ENCODE peak calls at places on chromosomes 6 and 20, in seven cellular contexts. V is CD8-positive, alpha-beta T cell; U is Calu3; K is MM.1S; A is MCF 10A; H is GM20000; E is OCI-LY7. W is an unnamed sample.

GRCh38 chr6:42316390-42316970 is 98.8 kb upstream of the MRPS10 start:
- DNase-seq in V (no peak), U (peak; percentile 75), K (no peak), A (peak; percentile 45), H (no peak), E (no peak), W (no peak)

GRCh38 chr6:43952746-43953145 is 174.5 kb downstream of the MRPL14 start:
- DNase-seq in V (peak; percentile 23), U (peak; percentile 53), K (no peak), A (peak; percentile 24), H (no peak), E (no peak), W (no peak)

GRCh38 chr20:12217382-12217781 is 299.7 kb downstream of the BTBD3 start:
- DNase-seq in V (no peak), U (no peak), K (no peak), A (peak; percentile 29), H (no peak), E (no peak), W (no peak)

GRCh38 chr20:45358282-45359068 is 4.5 kb upstream of the SYS1 start:
- DNase-seq in V (no peak), U (no peak), K (no peak), A (peak; percentile 92), H (no peak), E (no peak), W (no peak)

GRCh38 chr20:21505161-21505809 is 8.6 kb downstream of the NKX2-2 start:
- DNase-seq in V (peak; percentile 88), U (peak; percentile 53), K (peak; percentile 54), A (peak; percentile 48), H (peak; percentile 88), E (peak; percentile 60), W (peak; percentile 86)

GRCh38 chr6:163872335-163872734 is 457.8 kb downstream of the QKI start:
- DNase-seq in V (no peak), U (no peak), K (no peak), A (peak; percentile 77), H (no peak), E (no peak), W (no peak)

GRCh38 chr20:9889270-9889981 is 50.5 kb upstream of the PAK5 start:
- DNase-seq in V (no peak), U (no peak), K (peak; percentile 86), A (peak; percentile 17), H (peak; percentile 11), E (no peak), W (peak; percentile 22)

GRCh38 chr6:106490453-106490852 is 129.9 kb downstream of the CRYBG1 start:
- DNase-seq in V (no peak), U (no peak), K (no peak), A (peak; percentile 65), H (no peak), E (no peak), W (no peak)

GRCh38 chr6:32086661-32087573 is 22.2 kb downstream of the TNXB start:
- DNase-seq in V (no peak), U (peak; percentile 36), K (no peak), A (peak; percentile 73), H (peak; percentile 80), E (no peak), W (peak; percentile 78)

GRCh38 chr6:73724389-73724788 is 28.4 kb downstream of the CD109 start:
- DNase-seq in V (no peak), U (no peak), K (no peak), A (no peak), H (no peak), E (no peak), W (no peak)

GRCh38 chr20:967796-968742 is 34.0 kb downstream of the RSPO4 start:
- DNase-seq in V (no peak), U (peak; percentile 13), K (peak; percentile 21), A (peak; percentile 43), H (no peak), E (peak; percentile 50), W (no peak)

GRCh38 chr20:46931699-46932098 is 37.1 kb downstream of the EYA2 start:
- DNase-seq in V (no peak), U (no peak), K (no peak), A (no peak), H (no peak), E (no peak), W (no peak)

GRCh38 chr6:98054453-98054852 is 771.4 kb upstream of the MMS22L start:
- DNase-seq in V (no peak), U (no peak), K (peak; percentile 53), A (no peak), H (no peak), E (peak; percentile 3), W (no peak)

GRCh38 chr6:45171380-45171779 is 156.8 kb upstream of the RUNX2 start:
- DNase-seq in V (no peak), U (no peak), K (no peak), A (no peak), H (no peak), E (no peak), W (no peak)

GRCh38 chr20:49775229-49775693 is 37.4 kb upstream of the SLC9A8 start:
- DNase-seq in V (no peak), U (peak; percentile 89), K (no peak), A (peak; percentile 98), H (no peak), E (no peak), W (no peak)

GRCh38 chr20:36820928-36821327 is 47.4 kb upstream of the DSN1 start:
- DNase-seq in V (no peak), U (no peak), K (no peak), A (no peak), H (no peak), E (no peak), W (no peak)

GRCh38 chr6:52815167-52816092 is 11.8 kb upstream of the GSTA1 start:
- DNase-seq in V (peak; percentile 55), U (peak; percentile 61), K (peak; percentile 31), A (peak; percentile 64), H (peak; percentile 69), E (peak; percentile 48), W (peak; percentile 61)

GRCh38 chr20:54914995-54915394 is 439.6 kb downstream of the DOK5 start:
- DNase-seq in V (no peak), U (no peak), K (no peak), A (no peak), H (no peak), E (no peak), W (no peak)

GRCh38 chr6:90695316-90695715 is 108.4 kb upstream of the MAP3K7 start:
- DNase-seq in V (no peak), U (no peak), K (no peak), A (peak; percentile 10), H (no peak), E (no peak), W (no peak)

GRCh38 chr6:128491041-128491642 is 29.3 kb downstream of the PTPRK start:
- DNase-seq in V (no peak), U (peak; percentile 60), K (no peak), A (no peak), H (no peak), E (no peak), W (no peak)

GRCh38 chr20:36399147-36399968 is 93.2 kb downstream of the DLGAP4 start:
- DNase-seq in V (no peak), U (peak; percentile 77), K (peak; percentile 79), A (peak; percentile 56), H (peak; percentile 66), E (peak; percentile 72), W (peak; percentile 76)

GRCh38 chr20:44678990-44679611 is 27.6 kb upstream of the ADA start:
- DNase-seq in V (no peak), U (no peak), K (no peak), A (no peak), H (no peak), E (no peak), W (no peak)

DNA sequence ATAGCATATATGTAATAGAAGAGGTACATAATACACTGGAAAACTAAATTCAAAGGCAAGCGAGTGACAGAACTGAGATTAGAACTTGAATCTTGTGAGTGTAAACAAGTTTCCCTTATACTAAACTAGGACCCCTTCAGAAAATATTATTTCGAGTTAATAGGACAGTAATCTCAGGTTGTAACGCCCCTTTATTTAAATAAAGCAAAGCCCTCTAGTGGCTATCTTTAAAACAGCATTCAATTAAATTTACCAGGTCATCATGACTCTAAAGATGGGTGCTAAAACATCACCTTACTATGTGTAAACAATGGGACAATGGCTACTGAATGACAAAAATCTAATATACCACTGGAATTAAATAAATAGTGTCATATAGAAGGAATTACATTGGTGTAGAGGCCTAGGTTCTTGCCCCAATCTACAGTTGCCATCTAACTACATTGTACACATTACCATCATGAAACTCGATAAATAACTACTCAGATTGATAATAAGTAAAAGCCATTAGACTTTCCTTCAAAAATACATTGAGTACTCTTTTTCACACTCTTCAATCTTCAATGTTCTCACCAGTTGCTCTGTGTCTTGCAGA is 255.4 kb upstream of the IRAK1BP1 start:
- DNase-seq in V (no peak), U (no peak), K (peak; percentile 42), A (peak; percentile 31), H (peak; percentile 11), E (peak; percentile 33), W (no peak)
- TF ChIP-seq CTCF in V (peak; percentile 23), U (peak; percentile 46), K (peak; percentile 70), A (peak; percentile 56), H (peak; percentile 8), E (peak; percentile 85), W (no peak)

DNA sequence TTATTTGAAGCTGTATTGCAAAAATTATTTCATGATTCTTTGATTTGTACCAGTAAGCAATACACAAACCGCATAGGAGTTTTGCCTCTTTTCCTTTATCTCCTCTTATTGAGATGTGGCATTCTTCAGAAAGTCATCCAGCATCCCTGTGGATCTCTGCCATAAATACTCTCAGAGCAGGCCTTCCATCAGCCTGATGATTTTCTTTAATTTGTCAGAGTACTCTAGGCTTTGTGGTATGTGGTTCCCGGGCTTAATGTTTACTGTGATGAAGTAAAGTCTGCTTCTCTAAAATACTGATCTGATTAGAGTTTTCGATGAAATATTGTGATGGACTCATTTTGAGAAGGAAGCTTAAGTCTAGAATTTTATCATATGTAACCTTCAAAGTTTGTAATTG is 31.1 kb upstream of the SLC35D3 start:
- DNase-seq in V (no peak), U (no peak), K (no peak), A (no peak), H (no peak), E (no peak), W (no peak)
- TF ChIP-seq CTCF in V (no peak), U (no peak), K (no peak), A (no peak), H (no peak), E (no peak), W (no peak)

GRCh38 chr20:51800769-51801219 is 1.5 kb downstream of the SALL4 start:
- DNase-seq in V (no peak), U (peak; percentile 44), K (no peak), A (peak; percentile 1), H (no peak), E (no peak), W (peak; percentile 50)

GRCh38 chr20:51799586-51799985 is 2.7 kb downstream of the SALL4 start:
- DNase-seq in V (no peak), U (no peak), K (no peak), A (no peak), H (no peak), E (no peak), W (no peak)

GRCh38 chr20:51800132-51800721 is 2.1 kb downstream of the SALL4 start:
- DNase-seq in V (peak; percentile 68), U (peak; percentile 98), K (peak; percentile 41), A (peak; percentile 59), H (peak; percentile 83), E (peak; percentile 45), W (peak; percentile 83)

GRCh38 chr20:51802170-51802745 is at the start of gene SALL4:
- DNase-seq in V (no peak), U (peak; percentile 30), K (no peak), A (no peak), H (no peak), E (no peak), W (no peak)

GRCh38 chr20:51801220-51801991 is 915 bp downstream of the SALL4 start:
- DNase-seq in V (no peak), U (peak; percentile 38), K (no peak), A (no peak), H (peak; percentile 36), E (no peak), W (peak; percentile 37)
- TF ChIP-seq CTCF in V (no peak), U (peak; percentile 23), K (no peak), A (no peak), H (no peak), E (no peak), W (no peak)

GRCh38 chr6:77462359-77463307 is 658 bp downstream of the HTR1B start:
- DNase-seq in V (no peak), U (no peak), K (no peak), A (no peak), H (no peak), E (no peak), W (no peak)
- TF ChIP-seq CTCF in V (no peak), U (no peak), K (no peak), A (no peak), H (no peak), E (no peak), W (no peak)

W was measured in GM13976.